ENCODE peak calls at places on chromosomes 5 and 9, in nine cellular contexts. K is substantia nigra; P is NCI-H1105 treated with DMSO at 0.1 percent for 48 hours; W is PC-3; D is transverse colon; S is BE2C; X is stimulated activated naive CD8-positive, alpha-beta T cell treated with anti-CD3 and anti-CD28 coated beads, Interleukin-15, amount 100 ng/mL, for 72 hours; A is HEK293T; Y is kidney glomerular epithelial cell. O is an unnamed sample.

GRCh38 chr5:73967347-73967746 is 341.4 kb downstream of the ARHGEF28 start:
- DNase-seq in S (no peak), D (no peak), A (no peak), Y (no peak), P (no peak), X (no peak), K (no peak), W (no peak), O (no peak)

GRCh38 chr9:131727795-131728545 is 11.9 kb downstream of the RAPGEF1 start:
- DNase-seq in D (no peak), X (peak), P (no peak), S (no peak), Y (no peak), A (no peak), W (no peak), K (no peak), O (no peak)

GRCh38 chr9:90038778-90039177 is 434.0 kb downstream of the GADD45G start:
- DNase-seq in D (no peak), Y (no peak), W (no peak), X (no peak), A (no peak), P (peak), S (no peak), K (no peak), O (no peak)

GRCh38 chr9:994005-994404 is 17.6 kb downstream of the DMRT3 start:
- DNase-seq in K (no peak), D (no peak), A (no peak), S (no peak), Y (no peak), X (no peak), P (no peak), W (no peak), O (no peak)

GRCh38 chr9:87498046-87498815 is 564 bp downstream of the DAPK1 start:
- DNase-seq in S (peak), K (no peak), D (peak), X (peak), P (peak), W (no peak), A (peak), Y (peak), O (peak)

GRCh38 chr5:41878598-41879305 is 8.5 kb upstream of the OXCT1 start:
- DNase-seq in W (no peak), A (no peak), S (no peak), K (no peak), D (no peak), Y (peak), P (no peak), X (no peak), O (no peak)

GRCh38 chr9:128276574-128277270 is 646 bp downstream of the SWI5 start:
- DNase-seq in A (peak), Y (peak), D (no peak), K (no peak), P (peak), S (peak), X (no peak), W (no peak), O (peak)

GRCh38 chr9:110106698-110107097 is 101.3 kb downstream of the C9orf152 start:
- DNase-seq in Y (no peak), D (no peak), A (no peak), K (no peak), P (no peak), X (no peak), S (peak), W (no peak), O (no peak)

GRCh38 chr5:126961128-126961527 is 69.2 kb downstream of the MARCHF3 start:
- DNase-seq in Y (no peak), A (no peak), S (no peak), D (no peak), W (no peak), P (no peak), K (no peak), X (no peak), O (no peak)

GRCh38 chr9:127049044-127049443 is 73.4 kb downstream of the ANGPTL2 start:
- DNase-seq in S (no peak), W (peak), Y (peak), P (no peak), X (peak), K (no peak), A (no peak), D (peak), O (peak)

GRCh38 chr9:90795084-90795483 is 6.5 kb upstream of the SYK start:
- DNase-seq in D (no peak), K (no peak), A (no peak), S (no peak), X (no peak), Y (no peak), W (peak), P (no peak), O (no peak)

GRCh38 chr5:17928571-17928970 is 294.3 kb downstream of the TAF11L14 start:
- DNase-seq in A (no peak), X (no peak), Y (no peak), K (no peak), S (no peak), P (no peak), D (no peak), W (no peak), O (no peak)

GRCh38 chr9:23769307-23769935 is 56.6 kb downstream of the ELAVL2 start:
- DNase-seq in S (no peak), P (no peak), D (peak), Y (no peak), K (no peak), A (no peak), X (no peak), W (peak), O (no peak)

GRCh38 chr5:150082364-150082763 is 4.0 kb downstream of the CSF1R start:
- DNase-seq in Y (no peak), D (no peak), K (no peak), S (no peak), P (no peak), A (no peak), X (no peak), W (no peak), O (no peak)

GRCh38 chr5:151020304-151021031 is at the start of gene GPX3:
- DNase-seq in S (peak), K (peak), Y (no peak), A (peak), D (peak), W (no peak), X (peak), P (peak), O (peak)

GRCh38 chr5:93899026-93899600 is 157.7 kb upstream of the POU5F2 start:
- DNase-seq in Y (no peak), D (no peak), A (peak), P (peak), S (no peak), X (no peak), K (no peak), W (peak), O (no peak)

GRCh38 chr5:66840527-66841013 is 244.4 kb downstream of the MAST4 start:
- DNase-seq in W (peak), K (no peak), X (peak), A (no peak), D (no peak), S (no peak), P (no peak), Y (no peak), O (no peak)

GRCh38 chr9:89463986-89464901 is 33.7 kb downstream of the SEMA4D start:
- DNase-seq in S (no peak), X (peak), P (no peak), K (no peak), D (peak), W (no peak), Y (no peak), A (no peak), O (no peak)

GRCh38 chr9:16787724-16788123 is 82.7 kb downstream of the BNC2 start:
- DNase-seq in P (no peak), K (no peak), Y (peak), X (no peak), W (peak), D (no peak), A (no peak), S (no peak), O (no peak)

GRCh38 chr5:133838286-133838685 is 130.1 kb downstream of the C5orf15 start:
- DNase-seq in A (no peak), K (no peak), Y (no peak), W (no peak), D (no peak), S (no peak), P (no peak), X (no peak), O (no peak)

GRCh38 chr5:133680830-133681555 is 68.7 kb upstream of the FSTL4 start:
- DNase-seq in S (peak), D (no peak), W (no peak), X (no peak), K (no peak), A (no peak), P (no peak), Y (no peak), O (no peak)

GRCh38 chr9:114039484-114039883 is 38.6 kb downstream of the AMBP start:
- DNase-seq in A (no peak), K (no peak), S (no peak), P (no peak), D (no peak), Y (no peak), W (no peak), X (no peak), O (peak)

GRCh38 chr9:1427856-1428255 is 377.7 kb downstream of the DMRT2 start:
- DNase-seq in D (no peak), S (no peak), X (no peak), W (no peak), K (no peak), Y (no peak), P (no peak), A (no peak), O (no peak)

GRCh38 chr5:94508421-94509148 is 109.8 kb downstream of the KIAA0825 start:
- DNase-seq in X (no peak), W (no peak), A (no peak), D (no peak), P (peak), S (peak), Y (no peak), K (no peak), O (no peak)

GRCh38 chr9:136336881-136337280 is 9.5 kb downstream of the GPSM1 start:
- DNase-seq in K (no peak), Y (no peak), W (no peak), X (no peak), P (no peak), S (no peak), D (no peak), A (no peak), O (no peak)

GRCh38 chr9:92668746-92669526 is 995 bp downstream of the IPPK start:
- DNase-seq in W (peak), A (peak), Y (peak), S (no peak), D (peak), X (peak), P (no peak), K (no peak), O (no peak)

GRCh38 chr9:70761139-70761538 is 346.7 kb upstream of the KLF9 start:
- DNase-seq in W (no peak), Y (no peak), K (no peak), P (peak), S (no peak), D (no peak), X (no peak), A (no peak), O (no peak)

GRCh38 chr5:157271740-157272271 is 5.9 kb downstream of the CYFIP2 start:
- DNase-seq in P (no peak), W (no peak), D (peak), Y (no peak), X (peak), S (no peak), K (no peak), A (no peak), O (no peak)

GRCh38 chr9:135617991-135618411 is 21.3 kb downstream of the GLT6D1 start:
- DNase-seq in D (no peak), A (no peak), P (no peak), S (no peak), W (no peak), X (no peak), Y (no peak), K (no peak), O (no peak)

GRCh38 chr9:120348951-120349429 is 231.0 kb downstream of the CDK5RAP2 start:
- DNase-seq in P (peak), S (peak), X (no peak), A (peak), D (no peak), Y (peak), K (peak), W (peak), O (peak)

GRCh38 chr5:100647461-100648230 is 112.5 kb downstream of the FAM174A start:
- DNase-seq in D (peak), Y (peak), A (peak), P (peak), K (no peak), X (no peak), S (peak), W (peak), O (peak)

GRCh38 chr5:90020575-90021535 is 388.7 kb downstream of the CETN3 start:
- DNase-seq in A (no peak), X (no peak), W (peak), Y (peak), S (no peak), K (no peak), P (no peak), D (no peak), O (no peak)

GRCh38 chr5:80747922-80748321 is 93.1 kb upstream of the DHFR start:
- DNase-seq in K (no peak), D (no peak), A (no peak), W (no peak), P (no peak), Y (no peak), X (no peak), S (no peak), O (no peak)

GRCh38 chr5:2032432-2032831 is 149.7 kb upstream of the IRX4 start:
- DNase-seq in P (no peak), A (no peak), X (no peak), D (no peak), Y (no peak), K (no peak), S (no peak), W (no peak), O (no peak)

GRCh38 chr5:181237758-181238385 is 5.8 kb downstream of the RACK1 start:
- DNase-seq in A (no peak), S (no peak), W (no peak), P (no peak), K (no peak), D (no peak), Y (no peak), X (no peak), O (no peak)

GRCh38 chr5:2125163-2125900 is 242.6 kb upstream of the IRX4 start:
- DNase-seq in X (no peak), D (no peak), K (no peak), W (no peak), A (no peak), S (no peak), P (no peak), Y (no peak), O (no peak)

GRCh38 chr5:31783762-31784161 is 144.8 kb downstream of the PDZD2 start:
- DNase-seq in W (no peak), D (no peak), A (no peak), K (no peak), X (no peak), Y (no peak), S (peak), P (no peak), O (no peak)

GRCh38 chr5:19047277-19047676 is 940.7 kb downstream of the CDH18 start:
- DNase-seq in P (no peak), A (no peak), D (no peak), S (no peak), X (no peak), Y (no peak), K (no peak), W (no peak), O (no peak)

GRCh38 chr9:110912701-110913291 is 125.5 kb downstream of the LPAR1 start:
- DNase-seq in K (no peak), D (no peak), Y (no peak), P (no peak), X (no peak), S (no peak), A (no peak), W (peak), O (no peak)

GRCh38 chr9:134847752-134848432 is 32.7 kb upstream of the FCN2 start:
- DNase-seq in D (no peak), K (no peak), A (no peak), X (no peak), Y (no peak), S (no peak), W (no peak), P (no peak), O (no peak)

O was measured in adrenal gland.